ENCODE peak calls at places on chromosomes 11 and 22, in four cellular contexts. E is islet precursor cell; G is stimulated activated CD4-positive, alpha-beta T cell treated with anti-CD3 and anti-CD28 coated beads, Interleukin-15, amount 100 ng/mL, for 1 hour; I is fibroblast of lung. N is an unnamed sample.

GRCh38 chr11:92314499-92314898 is 89.9 kb downstream of the FAT3 start:
- DNase-seq in I (no peak), G (no peak), E (no peak), N (no peak)

GRCh38 chr11:73324116-73324515 is 16.0 kb downstream of the ARHGEF17 start:
- DNase-seq in E (no peak), I (no peak), G (no peak), N (no peak)

GRCh38 chr11:67287355-67288197 is 1.5 kb upstream of the ANKRD13D start:
- DNase-seq in I (no peak), E (no peak), G (no peak), N (no peak)

GRCh38 chr11:112157274-112157766 is 6.6 kb downstream of the IL18 start:
- DNase-seq in E (peak; percentile 68), I (peak; percentile 100), G (no peak), N (no peak)

GRCh38 chr22:37930270-37930951 is 23.0 kb downstream of the C22orf23 start:
- DNase-seq in E (peak; percentile 72), G (no peak), I (no peak), N (no peak)

GRCh38 chr11:94396282-94396681 is 4.9 kb downstream of the GPR83 start:
- DNase-seq in G (no peak), I (no peak), E (no peak), N (no peak)

GRCh38 chr22:44676441-44677298 is 25.3 kb upstream of the PRR5 start:
- DNase-seq in I (no peak), E (no peak), G (no peak), N (no peak)

GRCh38 chr22:38080847-38081635 is 2.9 kb downstream of the SLC16A8 start:
- DNase-seq in E (peak; percentile 72), G (no peak), I (peak; percentile 41), N (no peak)

GRCh38 chr11:88861618-88862017 is 204.2 kb downstream of the GRM5 start:
- DNase-seq in I (peak; percentile 2), G (no peak), E (no peak), N (no peak)

GRCh38 chr22:44627521-44628139 is 74.4 kb upstream of the PRR5 start:
- DNase-seq in E (peak; percentile 71), G (no peak), I (no peak), N (no peak)